ENCODE peak calls at places on chromosomes 2 and 18, in eight cellular contexts. One of them, this sample, is unnamed.

GRCh38 chr2:38037757-38038615 is 38.0 kb downstream of the CYP1B1 start:
- DNase-seq in IMR-90: peak; percentile 47
- DNase-seq in cardiac muscle cell: peak; percentile 26
- DNase-seq in lung: no peak
- DNase-seq in tibial nerve: no peak
- DNase-seq in brain microvascular endothelial cell: peak; percentile 48
- DNase-seq in left ventricle myocardium inferior: peak; percentile 32
- DNase-seq in dorsolateral prefrontal cortex: no peak
- DNase-seq in this sample: no peak

GRCh38 chr2:120108049-120108448 is 95.2 kb downstream of the EPB41L5 start:
- DNase-seq in IMR-90: peak; percentile 83
- DNase-seq in brain microvascular endothelial cell: peak; percentile 78
- DNase-seq in tibial nerve: no peak
- DNase-seq in dorsolateral prefrontal cortex: no peak
- DNase-seq in lung: peak; percentile 76
- DNase-seq in left ventricle myocardium inferior: no peak
- DNase-seq in cardiac muscle cell: no peak
- DNase-seq in this sample: peak; percentile 16

GRCh38 chr2:207083361-207084080 is 82.2 kb downstream of the KLF7 start:
- DNase-seq in dorsolateral prefrontal cortex: no peak
- DNase-seq in lung: no peak
- DNase-seq in left ventricle myocardium inferior: no peak
- DNase-seq in IMR-90: no peak
- DNase-seq in tibial nerve: no peak
- DNase-seq in cardiac muscle cell: no peak
- DNase-seq in brain microvascular endothelial cell: no peak
- DNase-seq in this sample: no peak

GRCh38 chr18:24558403-24558802 is 98.0 kb downstream of the HRH4 start:
- DNase-seq in IMR-90: no peak
- DNase-seq in tibial nerve: no peak
- DNase-seq in cardiac muscle cell: no peak
- DNase-seq in brain microvascular endothelial cell: no peak
- DNase-seq in lung: no peak
- DNase-seq in dorsolateral prefrontal cortex: no peak
- DNase-seq in left ventricle myocardium inferior: no peak
- DNase-seq in this sample: no peak

GRCh38 chr18:58315739-58316215 is 271.8 kb downstream of the NEDD4L start:
- DNase-seq in cardiac muscle cell: no peak
- DNase-seq in IMR-90: no peak
- DNase-seq in dorsolateral prefrontal cortex: no peak
- DNase-seq in lung: no peak
- DNase-seq in brain microvascular endothelial cell: no peak
- DNase-seq in left ventricle myocardium inferior: peak; percentile 36
- DNase-seq in tibial nerve: no peak
- DNase-seq in this sample: no peak

GRCh38 chr18:24187049-24187448 is 48.2 kb downstream of the CABYR start:
- DNase-seq in brain microvascular endothelial cell: no peak
- DNase-seq in left ventricle myocardium inferior: no peak
- DNase-seq in tibial nerve: no peak
- DNase-seq in dorsolateral prefrontal cortex: no peak
- DNase-seq in IMR-90: no peak
- DNase-seq in cardiac muscle cell: no peak
- DNase-seq in lung: no peak
- DNase-seq in this sample: no peak

GRCh38 chr18:2883137-2883671 is 36.4 kb downstream of the EMILIN2 start:
- DNase-seq in brain microvascular endothelial cell: no peak
- DNase-seq in tibial nerve: no peak
- DNase-seq in left ventricle myocardium inferior: no peak
- DNase-seq in IMR-90: no peak
- DNase-seq in lung: peak; percentile 27
- DNase-seq in dorsolateral prefrontal cortex: no peak
- DNase-seq in cardiac muscle cell: peak; percentile 30
- DNase-seq in this sample: no peak

GRCh38 chr2:32697156-32697555 is 69.3 kb downstream of the TTC27 start:
- DNase-seq in lung: no peak
- DNase-seq in cardiac muscle cell: no peak
- DNase-seq in left ventricle myocardium inferior: no peak
- DNase-seq in dorsolateral prefrontal cortex: no peak
- DNase-seq in tibial nerve: no peak
- DNase-seq in IMR-90: peak; percentile 91
- DNase-seq in brain microvascular endothelial cell: no peak
- DNase-seq in this sample: peak; percentile 51

GRCh38 chr2:236535024-236535423 is 34.6 kb upstream of the ACKR3 start:
- DNase-seq in lung: no peak
- DNase-seq in brain microvascular endothelial cell: peak; percentile 96
- DNase-seq in IMR-90: peak; percentile 8
- DNase-seq in left ventricle myocardium inferior: no peak
- DNase-seq in cardiac muscle cell: no peak
- DNase-seq in tibial nerve: no peak
- DNase-seq in dorsolateral prefrontal cortex: no peak
- DNase-seq in this sample: no peak

GRCh38 chr2:235433860-235434259 is 60.0 kb upstream of the AGAP1 start:
- DNase-seq in IMR-90: peak; percentile 15
- DNase-seq in cardiac muscle cell: no peak
- DNase-seq in brain microvascular endothelial cell: peak; percentile 5
- DNase-seq in left ventricle myocardium inferior: peak; percentile 61
- DNase-seq in tibial nerve: peak; percentile 26
- DNase-seq in lung: peak; percentile 43
- DNase-seq in dorsolateral prefrontal cortex: no peak
- DNase-seq in this sample: no peak

GRCh38 chr2:30402441-30403182 is 44.4 kb upstream of the LCLAT1 start:
- DNase-seq in cardiac muscle cell: no peak
- DNase-seq in left ventricle myocardium inferior: no peak
- DNase-seq in brain microvascular endothelial cell: no peak
- DNase-seq in tibial nerve: no peak
- DNase-seq in lung: no peak
- DNase-seq in dorsolateral prefrontal cortex: no peak
- DNase-seq in IMR-90: no peak
- DNase-seq in this sample: no peak

GRCh38 chr2:153218851-153219250 is 259.7 kb downstream of the RPRM start:
- DNase-seq in tibial nerve: no peak
- DNase-seq in cardiac muscle cell: no peak
- DNase-seq in left ventricle myocardium inferior: no peak
- DNase-seq in brain microvascular endothelial cell: no peak
- DNase-seq in IMR-90: no peak
- DNase-seq in dorsolateral prefrontal cortex: no peak
- DNase-seq in lung: no peak
- DNase-seq in this sample: no peak

GRCh38 chr18:50866765-50867164 is 12.2 kb upstream of the ME2 start:
- DNase-seq in dorsolateral prefrontal cortex: no peak
- DNase-seq in tibial nerve: no peak
- DNase-seq in lung: no peak
- DNase-seq in brain microvascular endothelial cell: no peak
- DNase-seq in cardiac muscle cell: no peak
- DNase-seq in left ventricle myocardium inferior: no peak
- DNase-seq in IMR-90: no peak
- DNase-seq in this sample: no peak

GRCh38 chr2:25324251-25324650 is 17.5 kb downstream of the DNMT3A start:
- DNase-seq in tibial nerve: no peak
- DNase-seq in IMR-90: no peak
- DNase-seq in cardiac muscle cell: no peak
- DNase-seq in brain microvascular endothelial cell: no peak
- DNase-seq in lung: no peak
- DNase-seq in left ventricle myocardium inferior: no peak
- DNase-seq in dorsolateral prefrontal cortex: no peak
- DNase-seq in this sample: no peak

GRCh38 chr18:8657050-8657820 is 48.0 kb downstream of the RAB12 start:
- DNase-seq in dorsolateral prefrontal cortex: no peak
- DNase-seq in IMR-90: no peak
- DNase-seq in brain microvascular endothelial cell: no peak
- DNase-seq in left ventricle myocardium inferior: no peak
- DNase-seq in lung: no peak
- DNase-seq in cardiac muscle cell: peak; percentile 42
- DNase-seq in tibial nerve: no peak
- DNase-seq in this sample: no peak

GRCh38 chr2:145807978-145808377 is 1288.1 kb upstream of the ZEB2 start:
- DNase-seq in brain microvascular endothelial cell: no peak
- DNase-seq in lung: no peak
- DNase-seq in cardiac muscle cell: no peak
- DNase-seq in dorsolateral prefrontal cortex: no peak
- DNase-seq in IMR-90: peak; percentile 17
- DNase-seq in left ventricle myocardium inferior: no peak
- DNase-seq in tibial nerve: no peak
- DNase-seq in this sample: no peak

GRCh38 chr2:101474752-101475384 is at the start of gene RFX8:
- DNase-seq in tibial nerve: no peak
- DNase-seq in cardiac muscle cell: no peak
- DNase-seq in lung: no peak
- DNase-seq in dorsolateral prefrontal cortex: no peak
- DNase-seq in left ventricle myocardium inferior: no peak
- DNase-seq in IMR-90: peak; percentile 95
- DNase-seq in brain microvascular endothelial cell: peak; percentile 84
- DNase-seq in this sample: peak; percentile 74

GRCh38 chr18:72541871-72542690 is 2.1 kb downstream of the CBLN2 start:
- DNase-seq in tibial nerve: no peak
- DNase-seq in lung: no peak
- DNase-seq in dorsolateral prefrontal cortex: no peak
- DNase-seq in left ventricle myocardium inferior: no peak
- DNase-seq in IMR-90: no peak
- DNase-seq in cardiac muscle cell: peak; percentile 48
- DNase-seq in brain microvascular endothelial cell: no peak
- DNase-seq in this sample: no peak

GRCh38 chr18:72544092-72544886 is at the start of gene CBLN2:
- DNase-seq in left ventricle myocardium inferior: no peak
- DNase-seq in lung: no peak
- DNase-seq in brain microvascular endothelial cell: peak; percentile 23
- DNase-seq in dorsolateral prefrontal cortex: peak; percentile 68
- DNase-seq in cardiac muscle cell: peak; percentile 92
- DNase-seq in IMR-90: peak; percentile 18
- DNase-seq in tibial nerve: no peak
- DNase-seq in this sample: peak; percentile 8

GRCh38 chr18:72539861-72540260 is 4.3 kb downstream of the CBLN2 start:
- DNase-seq in cardiac muscle cell: no peak
- DNase-seq in tibial nerve: no peak
- DNase-seq in lung: no peak
- DNase-seq in brain microvascular endothelial cell: no peak
- DNase-seq in left ventricle myocardium inferior: no peak
- DNase-seq in IMR-90: no peak
- DNase-seq in dorsolateral prefrontal cortex: no peak
- DNase-seq in this sample: no peak

GRCh38 chr18:72542993-72543361 is 1.2 kb downstream of the CBLN2 start:
- DNase-seq in dorsolateral prefrontal cortex: no peak
- DNase-seq in IMR-90: no peak
- DNase-seq in tibial nerve: no peak
- DNase-seq in cardiac muscle cell: peak; percentile 51
- DNase-seq in left ventricle myocardium inferior: no peak
- DNase-seq in brain microvascular endothelial cell: no peak
- DNase-seq in lung: no peak
- DNase-seq in this sample: no peak

DNA sequence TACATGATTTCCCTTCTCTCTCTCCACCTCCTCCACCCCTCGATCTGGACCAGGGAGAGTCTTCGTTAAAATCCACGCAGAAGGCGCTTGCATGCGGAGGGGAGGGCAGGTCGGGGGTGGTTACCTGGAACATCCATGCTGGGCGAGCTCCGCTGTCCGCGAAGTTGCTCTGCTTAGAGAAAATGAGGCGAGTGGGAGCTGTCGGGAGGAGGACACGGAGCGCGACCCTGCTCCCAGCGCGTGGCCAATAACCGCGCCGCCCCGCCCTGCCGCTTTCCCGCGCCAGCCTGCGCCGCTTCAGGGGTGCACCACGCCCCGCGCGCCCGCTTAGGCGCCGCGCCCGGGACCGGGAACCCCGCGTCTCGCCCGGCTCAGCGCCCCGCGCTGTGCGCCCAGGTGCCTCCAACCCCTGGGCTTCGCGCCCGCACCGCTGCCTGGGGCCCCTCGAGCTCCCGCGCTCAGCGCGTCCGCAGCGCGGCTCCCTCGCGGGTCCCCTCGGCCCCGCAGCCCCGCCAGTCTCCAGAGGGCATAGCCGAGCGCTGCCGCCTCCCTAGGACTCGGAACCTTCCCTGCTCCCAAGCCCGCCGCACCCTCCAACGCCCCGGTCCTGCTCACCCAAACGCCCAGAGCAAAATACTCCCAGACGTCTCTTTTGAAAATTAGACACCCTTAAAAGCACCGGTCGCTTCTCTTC is 633 bp downstream of the CBLN2 start:
- DNase-seq in cardiac muscle cell: peak; percentile 42
- DNase-seq in left ventricle myocardium inferior: no peak
- DNase-seq in tibial nerve: no peak
- DNase-seq in brain microvascular endothelial cell: no peak
- DNase-seq in IMR-90: no peak
- DNase-seq in dorsolateral prefrontal cortex: no peak
- DNase-seq in lung: no peak
- DNase-seq in this sample: no peak
- TF ChIP-seq CTCF in cardiac muscle cell: no peak
- TF ChIP-seq CTCF in left ventricle myocardium inferior: no peak
- TF ChIP-seq CTCF in tibial nerve: no peak
- TF ChIP-seq CTCF in brain microvascular endothelial cell: no peak
- TF ChIP-seq CTCF in IMR-90: no peak
- TF ChIP-seq CTCF in dorsolateral prefrontal cortex: no peak
- TF ChIP-seq CTCF in lung: no peak
- TF ChIP-seq CTCF in this sample: no peak

DNA sequence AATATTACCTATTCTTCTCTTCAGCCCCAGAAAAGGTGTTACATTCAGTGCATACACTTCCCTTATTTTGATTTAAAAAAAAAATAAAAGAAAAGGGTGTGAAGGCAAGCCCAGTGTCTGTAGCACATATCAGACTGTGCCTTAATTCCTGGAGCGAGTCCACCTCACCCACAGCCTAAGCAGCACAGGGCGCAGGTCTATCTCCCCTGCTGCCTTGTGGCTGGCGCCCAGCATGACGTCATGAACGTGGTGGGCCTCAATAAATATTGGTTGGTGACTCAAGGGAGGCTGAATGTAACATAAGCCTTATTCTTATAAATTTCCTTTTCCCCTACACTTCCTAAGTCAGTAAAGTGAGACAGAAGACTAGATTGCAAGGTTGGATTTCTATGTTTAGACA is 26.4 kb downstream of the ST3GAL5 start:
- DNase-seq in left ventricle myocardium inferior: no peak
- DNase-seq in IMR-90: peak; percentile 72
- DNase-seq in dorsolateral prefrontal cortex: no peak
- DNase-seq in brain microvascular endothelial cell: peak; percentile 49
- DNase-seq in lung: no peak
- DNase-seq in cardiac muscle cell: no peak
- DNase-seq in tibial nerve: no peak
- DNase-seq in this sample: no peak
- H3K27me3 ChIP-seq in left ventricle myocardium inferior: no peaks in the 10 kb centered on the region
- H3K27me3 ChIP-seq in IMR-90: no peaks in the 10 kb centered on the region
- H3K27me3 ChIP-seq in dorsolateral prefrontal cortex: no peaks in the 10 kb centered on the region
- H3K27me3 ChIP-seq in brain microvascular endothelial cell: no peaks in the 10 kb centered on the region
- H3K27me3 ChIP-seq in lung: no peaks in the 10 kb centered on the region
- H3K27me3 ChIP-seq in cardiac muscle cell: no peaks in the 10 kb centered on the region
- H3K27me3 ChIP-seq in tibial nerve: no peaks in the 10 kb centered on the region
- H3K27me3 ChIP-seq in this sample: no peaks in the 10 kb centered on the region

GRCh38 chr2:201261471-201261870 is 1.1 kb downstream of the CASP8 start:
- DNase-seq in left ventricle myocardium inferior: no peak
- DNase-seq in brain microvascular endothelial cell: no peak
- DNase-seq in cardiac muscle cell: no peak
- DNase-seq in lung: peak; percentile 28
- DNase-seq in IMR-90: no peak
- DNase-seq in dorsolateral prefrontal cortex: no peak
- DNase-seq in tibial nerve: no peak
- DNase-seq in this sample: no peak
- H3K4me3 ChIP-seq in left ventricle myocardium inferior: no peak overlapping the region
- H3K4me3 ChIP-seq in brain microvascular endothelial cell: no peak overlapping the region
- H3K4me3 ChIP-seq in cardiac muscle cell: no peak overlapping the region
- H3K4me3 ChIP-seq in lung: peak overlapping the region; percentile 3
- H3K4me3 ChIP-seq in IMR-90: no peak overlapping the region
- H3K4me3 ChIP-seq in dorsolateral prefrontal cortex: no peak overlapping the region
- H3K4me3 ChIP-seq in tibial nerve: peak overlapping the region; percentile 38
- H3K4me3 ChIP-seq in this sample: no peak overlapping the region

GRCh38 chr2:154623819-154624218 is 74.7 kb upstream of the KCNJ3 start:
- DNase-seq in tibial nerve: no peak
- DNase-seq in dorsolateral prefrontal cortex: no peak
- DNase-seq in lung: no peak
- DNase-seq in cardiac muscle cell: peak; percentile 68
- DNase-seq in brain microvascular endothelial cell: peak; percentile 10
- DNase-seq in left ventricle myocardium inferior: no peak
- DNase-seq in IMR-90: peak; percentile 0
- DNase-seq in this sample: no peak
- TF ChIP-seq CTCF in tibial nerve: peak; percentile 49
- TF ChIP-seq CTCF in dorsolateral prefrontal cortex: peak; percentile 78
- TF ChIP-seq CTCF in lung: peak; percentile 16
- TF ChIP-seq CTCF in cardiac muscle cell: peak; percentile 49
- TF ChIP-seq CTCF in brain microvascular endothelial cell: peak; percentile 83
- TF ChIP-seq CTCF in left ventricle myocardium inferior: peak; percentile 69
- TF ChIP-seq CTCF in IMR-90: no peak
- TF ChIP-seq CTCF in this sample: no peak